ENCODE peak calls at places on chromosomes 7 and 10, in nine cellular contexts. One of them, this sample, is unnamed.
A peak's percentile ranks its signal among the peaks of the same experiment; 100 is the strongest.

GRCh38 chr7:2732388-2732787 is 44.4 kb downstream of the AMZ1 start:
- DNase-seq in T-helper 9 cell: no peak
- DNase-seq in activated T-cell treated with anti-CD3 and anti-CD28 coated beads, Interleukin-2, amount 50 U/mL, for 48 hours: peak; percentile 9
- DNase-seq in NCI-H226: no peak
- DNase-seq in myocyte: no peak
- DNase-seq in EL: no peak
- DNase-seq in B cell: no peak
- DNase-seq in GM19239: no peak
- DNase-seq in NB4: no peak
- DNase-seq in this sample: no peak

GRCh38 chr7:2732959-2733584 is 45.1 kb downstream of the AMZ1 start:
- DNase-seq in activated T-cell treated with anti-CD3 and anti-CD28 coated beads, Interleukin-2, amount 50 U/mL, for 48 hours: peak; percentile 15
- DNase-seq in NCI-H226: peak; percentile 20
- DNase-seq in B cell: no peak
- DNase-seq in myocyte: peak; percentile 97
- DNase-seq in EL: peak; percentile 41
- DNase-seq in T-helper 9 cell: no peak
- DNase-seq in GM19239: no peak
- DNase-seq in NB4: peak; percentile 68
- DNase-seq in this sample: no peak

GRCh38 chr7:26910221-26910620 is 45.8 kb upstream of the SKAP2 start:
- DNase-seq in EL: peak; percentile 90
- DNase-seq in NCI-H226: peak; percentile 70
- DNase-seq in B cell: no peak
- DNase-seq in NB4: peak; percentile 68
- DNase-seq in GM19239: no peak
- DNase-seq in activated T-cell treated with anti-CD3 and anti-CD28 coated beads, Interleukin-2, amount 50 U/mL, for 48 hours: no peak
- DNase-seq in myocyte: peak; percentile 80
- DNase-seq in T-helper 9 cell: no peak
- DNase-seq in this sample: no peak

GRCh38 chr10:72044417-72045041 is 43.8 kb downstream of the SPOCK2 start:
- DNase-seq in EL: no peak
- DNase-seq in NCI-H226: no peak
- DNase-seq in B cell: no peak
- DNase-seq in GM19239: no peak
- DNase-seq in NB4: no peak
- DNase-seq in activated T-cell treated with anti-CD3 and anti-CD28 coated beads, Interleukin-2, amount 50 U/mL, for 48 hours: no peak
- DNase-seq in T-helper 9 cell: no peak
- DNase-seq in myocyte: peak; percentile 29
- DNase-seq in this sample: no peak

GRCh38 chr7:129665013-129665401 is 53.5 kb downstream of the NRF1 start:
- DNase-seq in NB4: peak; percentile 82
- DNase-seq in B cell: no peak
- DNase-seq in activated T-cell treated with anti-CD3 and anti-CD28 coated beads, Interleukin-2, amount 50 U/mL, for 48 hours: no peak
- DNase-seq in T-helper 9 cell: no peak
- DNase-seq in myocyte: peak; percentile 85
- DNase-seq in GM19239: no peak
- DNase-seq in EL: peak; percentile 96
- DNase-seq in NCI-H226: peak; percentile 97
- DNase-seq in this sample: peak; percentile 37

GRCh38 chr10:120511165-120511564 is 54.1 kb downstream of the PLPP4 start:
- DNase-seq in NB4: no peak
- DNase-seq in T-helper 9 cell: no peak
- DNase-seq in EL: peak; percentile 39
- DNase-seq in myocyte: no peak
- DNase-seq in activated T-cell treated with anti-CD3 and anti-CD28 coated beads, Interleukin-2, amount 50 U/mL, for 48 hours: no peak
- DNase-seq in NCI-H226: peak; percentile 80
- DNase-seq in B cell: no peak
- DNase-seq in GM19239: no peak
- DNase-seq in this sample: no peak

GRCh38 chr10:45418859-45419672 is 45.0 kb downstream of the ALOX5 start:
- DNase-seq in myocyte: peak; percentile 34
- DNase-seq in T-helper 9 cell: peak; percentile 41
- DNase-seq in GM19239: peak; percentile 62
- DNase-seq in EL: peak; percentile 52
- DNase-seq in B cell: peak; percentile 63
- DNase-seq in NB4: peak; percentile 77
- DNase-seq in NCI-H226: no peak
- DNase-seq in activated T-cell treated with anti-CD3 and anti-CD28 coated beads, Interleukin-2, amount 50 U/mL, for 48 hours: peak; percentile 73
- DNase-seq in this sample: peak; percentile 22

GRCh38 chr10:22683995-22684305 is 30.4 kb downstream of the PIP4K2A start:
- DNase-seq in NB4: no peak
- DNase-seq in myocyte: no peak
- DNase-seq in NCI-H226: no peak
- DNase-seq in T-helper 9 cell: no peak
- DNase-seq in EL: peak; percentile 2
- DNase-seq in GM19239: no peak
- DNase-seq in B cell: peak; percentile 41
- DNase-seq in activated T-cell treated with anti-CD3 and anti-CD28 coated beads, Interleukin-2, amount 50 U/mL, for 48 hours: no peak
- DNase-seq in this sample: no peak

GRCh38 chr10:14669576-14669975 is 105.1 kb downstream of the FAM107B start:
- DNase-seq in B cell: no peak
- DNase-seq in EL: no peak
- DNase-seq in NCI-H226: no peak
- DNase-seq in T-helper 9 cell: no peak
- DNase-seq in NB4: no peak
- DNase-seq in myocyte: no peak
- DNase-seq in activated T-cell treated with anti-CD3 and anti-CD28 coated beads, Interleukin-2, amount 50 U/mL, for 48 hours: peak; percentile 8
- DNase-seq in GM19239: no peak
- DNase-seq in this sample: no peak

GRCh38 chr10:34171957-34172527 is 643.1 kb downstream of the PARD3 start:
- DNase-seq in T-helper 9 cell: no peak
- DNase-seq in EL: peak; percentile 7
- DNase-seq in activated T-cell treated with anti-CD3 and anti-CD28 coated beads, Interleukin-2, amount 50 U/mL, for 48 hours: no peak
- DNase-seq in NB4: no peak
- DNase-seq in B cell: no peak
- DNase-seq in GM19239: no peak
- DNase-seq in NCI-H226: no peak
- DNase-seq in myocyte: no peak
- DNase-seq in this sample: no peak

This sample was measured in foreskin melanocyte.